ENCODE peak calls at places on chromosomes 13 and 19, in eight cellular contexts. V is ureter; N is AG09309; L is T-helper 9 cell; O is NCI-H748 treated with DMSO at 0.1 percent for 48 hours; C is dermis blood vessel endothelial cell; R is stimulated activated CD8-positive, alpha-beta memory T cell treated with anti-CD3 and anti-CD28 coated beads, Interleukin-15, amount 100 ng/mL, for 4 hours; E is cerebellum. K is an unnamed sample.
A peak's percentile ranks its signal among the peaks of the same experiment; 100 is the strongest.

GRCh38 chr13:98457053-98457452 is 119.9 kb downstream of the STK24 start:
- DNase-seq in V (no peak), N (no peak), L (no peak), O (no peak), C (no peak), R (no peak), E (no peak), K (no peak)

GRCh38 chr13:27171244-27171829 is at the start of gene USP12:
- DNase-seq in V (peak; percentile 57), N (no peak), L (no peak), O (peak; percentile 63), C (peak; percentile 65), R (no peak), E (peak; percentile 35), K (peak; percentile 5)

GRCh38 chr13:104196611-104197010 is 1130.4 kb upstream of the SLC10A2 start:
- DNase-seq in V (no peak), N (no peak), L (no peak), O (no peak), C (no peak), R (no peak), E (no peak), K (no peak)

GRCh38 chr19:27691991-27692390 is 1521.0 kb downstream of the UQCRFS1 start:
- DNase-seq in V (no peak), N (no peak), L (no peak), O (no peak), C (no peak), R (no peak), E (no peak), K (no peak)

GRCh38 chr13:95754069-95754468 is 77.1 kb downstream of the DNAJC3 start:
- DNase-seq in V (no peak), N (no peak), L (no peak), O (no peak), C (no peak), R (no peak), E (no peak), K (no peak)

GRCh38 chr13:50535050-50535449 is 308.4 kb downstream of the DLEU7 start:
- DNase-seq in V (no peak), N (no peak), L (no peak), O (no peak), C (no peak), R (no peak), E (no peak), K (no peak)

GRCh38 chr19:46466536-46467199 is 4.7 kb downstream of the PNMA8A start:
- DNase-seq in V (no peak), N (no peak), L (no peak), O (no peak), C (peak; percentile 35), R (no peak), E (no peak), K (no peak)

GRCh38 chr19:5623397-5624153 is 692 bp downstream of the SAFB start:
- DNase-seq in V (no peak), N (no peak), L (peak; percentile 15), O (no peak), C (peak; percentile 21), R (no peak), E (no peak), K (no peak)

GRCh38 chr13:111638233-111638632 is 317.8 kb downstream of the TEX29 start:
- DNase-seq in V (no peak), N (no peak), L (no peak), O (no peak), C (no peak), R (no peak), E (no peak), K (no peak)

GRCh38 chr13:32642316-32642715 is 56.1 kb downstream of the PDS5B start:
- DNase-seq in V (no peak), N (no peak), L (no peak), O (no peak), C (peak; percentile 13), R (no peak), E (no peak), K (no peak)

GRCh38 chr19:290539-291521 is at the start of gene PLPP2:
- DNase-seq in V (peak; percentile 80), N (no peak), L (no peak), O (peak; percentile 59), C (peak; percentile 37), R (no peak), E (no peak), K (peak; percentile 88)

GRCh38 chr19:18205180-18205915 is 1.5 kb upstream of the RAB3A start:
- DNase-seq in V (peak; percentile 85), N (peak; percentile 39), L (peak; percentile 32), O (no peak), C (peak; percentile 81), R (no peak), E (peak; percentile 37), K (peak; percentile 67)

GRCh38 chr19:23943411-23943810 is 28.7 kb downstream of the ZNF726 start:
- DNase-seq in V (no peak), N (no peak), L (no peak), O (no peak), C (no peak), R (no peak), E (no peak), K (no peak)

GRCh38 chr19:39401549-39402416 is 4.9 kb upstream of the ZFP36 start:
- DNase-seq in V (peak; percentile 69), N (no peak), L (peak; percentile 83), O (no peak), C (no peak), R (peak; percentile 70), E (no peak), K (peak; percentile 33)

GRCh38 chr19:38434549-38435051 is 1.1 kb downstream of the RYR1 start:
- DNase-seq in V (no peak), N (no peak), L (no peak), O (no peak), C (no peak), R (no peak), E (no peak), K (no peak)

GRCh38 chr13:111359237-111359915 is 38.9 kb downstream of the TEX29 start:
- DNase-seq in V (no peak), N (no peak), L (no peak), O (no peak), C (no peak), R (no peak), E (no peak), K (no peak)

GRCh38 chr13:100899720-100900316 is 225.2 kb upstream of the TMTC4 start:
- DNase-seq in V (no peak), N (no peak), L (no peak), O (no peak), C (no peak), R (no peak), E (no peak), K (no peak)

GRCh38 chr19:6362351-6362801 is 1.0 kb downstream of the CLPP start:
- DNase-seq in V (no peak), N (no peak), L (peak; percentile 36), O (no peak), C (no peak), R (no peak), E (no peak), K (no peak)

GRCh38 chr13:99312493-99312883 is 5.3 kb upstream of the GPR183 start:
- DNase-seq in V (peak; percentile 50), N (peak; percentile 98), L (no peak), O (no peak), C (peak; percentile 20), R (no peak), E (no peak), K (no peak)

GRCh38 chr13:52738719-52739467 is 727 bp downstream of the CNMD start:
- DNase-seq in V (no peak), N (no peak), L (no peak), O (no peak), C (peak; percentile 38), R (peak; percentile 1), E (no peak), K (no peak)

GRCh38 chr13:20080377-20081164 is 80.3 kb downstream of the GJA3 start:
- DNase-seq in V (no peak), N (no peak), L (no peak), O (no peak), C (no peak), R (no peak), E (no peak), K (no peak)

GRCh38 chr13:43153436-43154082 is 130.2 kb downstream of the DNAJC15 start:
- DNase-seq in V (no peak), N (peak; percentile 91), L (no peak), O (no peak), C (no peak), R (no peak), E (no peak), K (no peak)

GRCh38 chr19:37905936-37906867 is at the start of gene WDR87:
- DNase-seq in V (peak; percentile 47), N (no peak), L (peak; percentile 21), O (peak; percentile 80), C (peak; percentile 56), R (peak; percentile 5), E (peak; percentile 66), K (peak; percentile 41)

GRCh38 chr13:95480131-95480545 is 72.4 kb upstream of the CLDN10 start:
- DNase-seq in V (no peak), N (no peak), L (no peak), O (no peak), C (no peak), R (no peak), E (no peak), K (no peak)

GRCh38 chr13:102940770-102941169 is 94.9 kb downstream of the ERCC5 start:
- DNase-seq in V (no peak), N (no peak), L (no peak), O (no peak), C (no peak), R (no peak), E (no peak), K (no peak)

GRCh38 chr13:80436571-80437169 is 95.7 kb upstream of the SPRY2 start:
- DNase-seq in V (no peak), N (no peak), L (no peak), O (no peak), C (no peak), R (no peak), E (no peak), K (no peak)

GRCh38 chr19:46060012-46060411 is 19.2 kb upstream of the IGFL4 start:
- DNase-seq in V (no peak), N (no peak), L (no peak), O (no peak), C (no peak), R (no peak), E (no peak), K (no peak)

GRCh38 chr13:75691183-75691582 is 55.1 kb downstream of the LMO7 start:
- DNase-seq in V (no peak), N (no peak), L (no peak), O (no peak), C (no peak), R (no peak), E (no peak), K (no peak)

GRCh38 chr19:56639217-56639616 is 3.7 kb upstream of the SMIM17 start:
- DNase-seq in V (no peak), N (no peak), L (no peak), O (no peak), C (peak; percentile 38), R (no peak), E (no peak), K (no peak)

GRCh38 chr19:31214086-31214485 is 135.2 kb downstream of the TSHZ3 start:
- DNase-seq in V (peak; percentile 87), N (peak; percentile 97), L (peak; percentile 77), O (no peak), C (peak; percentile 0), R (peak; percentile 85), E (no peak), K (peak; percentile 38)

GRCh38 chr13:32889986-32890565 is 126.1 kb upstream of the KL start:
- DNase-seq in V (no peak), N (no peak), L (no peak), O (no peak), C (no peak), R (no peak), E (no peak), K (no peak)

GRCh38 chr13:74987124-74987690 is 494.8 kb downstream of the TBC1D4 start:
- DNase-seq in V (no peak), N (no peak), L (no peak), O (no peak), C (peak; percentile 16), R (no peak), E (no peak), K (no peak)

GRCh38 chr19:52742516-52742915 is 7.7 kb upstream of the ZNF611 start:
- DNase-seq in V (no peak), N (no peak), L (no peak), O (no peak), C (no peak), R (no peak), E (no peak), K (no peak)

GRCh38 chr19:14476307-14476662 is 1.1 kb upstream of the PTGER1 start:
- DNase-seq in V (no peak), N (no peak), L (no peak), O (no peak), C (no peak), R (no peak), E (no peak), K (no peak)

K was measured in prostate gland.